ENCODE peak calls at places on chromosomes 4 and X, in four cellular contexts. One of them, this sample, is unnamed.

GRCh38 chrX:13697440-13697839 is 8.5 kb downstream of the RAB9A start:
- DNase-seq in GM03348: no peak
- DNase-seq in DMS 273 treated with DMSO at 0.1 percent for 48 hours: no peak
- DNase-seq in Ammon's horn: no peak
- DNase-seq in this sample: no peak

GRCh38 chr4:1752284-1753041 is 31.1 kb downstream of the TACC3 start:
- DNase-seq in Ammon's horn: no peak
- DNase-seq in GM03348: no peak
- DNase-seq in DMS 273 treated with DMSO at 0.1 percent for 48 hours: no peak
- DNase-seq in this sample: no peak

GRCh38 chr4:19748470-19748869 is 503.2 kb upstream of the SLIT2 start:
- DNase-seq in Ammon's horn: no peak
- DNase-seq in DMS 273 treated with DMSO at 0.1 percent for 48 hours: no peak
- DNase-seq in GM03348: peak; percentile 54
- DNase-seq in this sample: no peak

GRCh38 chrX:155216179-155216939 is at the start of gene VBP1:
- DNase-seq in DMS 273 treated with DMSO at 0.1 percent for 48 hours: peak; percentile 95
- DNase-seq in GM03348: peak; percentile 94
- DNase-seq in Ammon's horn: peak; percentile 97
- DNase-seq in this sample: peak; percentile 89

GRCh38 chr4:57065730-57066482 is 44.3 kb downstream of the IGFBP7 start:
- DNase-seq in Ammon's horn: no peak
- DNase-seq in DMS 273 treated with DMSO at 0.1 percent for 48 hours: no peak
- DNase-seq in GM03348: no peak
- DNase-seq in this sample: no peak

GRCh38 chr4:22504931-22505330 is 10.9 kb downstream of the ADGRA3 start:
- DNase-seq in DMS 273 treated with DMSO at 0.1 percent for 48 hours: no peak
- DNase-seq in Ammon's horn: no peak
- DNase-seq in GM03348: no peak
- DNase-seq in this sample: no peak

GRCh38 chrX:71622347-71623104 is 4.2 kb upstream of the CXCR3 start:
- DNase-seq in Ammon's horn: peak; percentile 77
- DNase-seq in DMS 273 treated with DMSO at 0.1 percent for 48 hours: no peak
- DNase-seq in GM03348: peak; percentile 91
- DNase-seq in this sample: peak; percentile 30

GRCh38 chr4:21512351-21512750 is 436.2 kb downstream of the KCNIP4 start:
- DNase-seq in GM03348: peak; percentile 49
- DNase-seq in Ammon's horn: peak; percentile 63
- DNase-seq in DMS 273 treated with DMSO at 0.1 percent for 48 hours: peak; percentile 3
- DNase-seq in this sample: no peak

GRCh38 chrX:153993978-153994377 is 21.4 kb downstream of the TMEM187 start:
- DNase-seq in Ammon's horn: no peak
- DNase-seq in DMS 273 treated with DMSO at 0.1 percent for 48 hours: no peak
- DNase-seq in GM03348: no peak
- DNase-seq in this sample: no peak

GRCh38 chr4:121277194-121278105 is 103.4 kb downstream of the QRFPR start:
- DNase-seq in DMS 273 treated with DMSO at 0.1 percent for 48 hours: no peak
- DNase-seq in GM03348: no peak
- DNase-seq in Ammon's horn: no peak
- DNase-seq in this sample: no peak

GRCh38 chr4:1167244-1167949 is 5.0 kb downstream of the SPON2 start:
- DNase-seq in GM03348: peak; percentile 91
- DNase-seq in DMS 273 treated with DMSO at 0.1 percent for 48 hours: no peak
- DNase-seq in Ammon's horn: peak; percentile 83
- DNase-seq in this sample: peak; percentile 62